ENCODE peak calls at places on chromosomes 3 and 15, in eight cellular contexts. B is naive thymus-derived CD8-positive, alpha-beta T cell; E is EL; N is coronary artery; M is H9; H is NCI-H1048; Q is cardiac fibroblast; A is NCI-H1105 treated with DMSO at 0.1 percent for 48 hours. Z is an unnamed sample.

GRCh38 chr15:86155551-86155950 is 75.9 kb downstream of the AGBL1 start:
- DNase-seq in Q (no peak), A (no peak), M (no peak), E (no peak), N (no peak), H (no peak), B (no peak), Z (no peak)

GRCh38 chr3:10456981-10457380 is 48.4 kb downstream of the ATP2B2 start:
- DNase-seq in E (no peak), A (no peak), B (no peak), M (no peak), N (no peak), Q (no peak), H (no peak), Z (no peak)

GRCh38 chr3:113685956-113686721 is 10.3 kb downstream of the USF3 start:
- DNase-seq in B (no peak), H (no peak), Q (peak), M (no peak), N (no peak), E (peak), A (no peak), Z (peak)

GRCh38 chr15:68614621-68615035 is 35.8 kb downstream of the CORO2B start:
- DNase-seq in A (no peak), M (peak), N (no peak), B (no peak), H (no peak), E (no peak), Q (peak), Z (no peak)

GRCh38 chr3:21390136-21390535 is 360.9 kb downstream of the ZNF385D start:
- DNase-seq in A (no peak), H (no peak), E (peak), N (no peak), M (no peak), B (no peak), Q (peak), Z (peak)

GRCh38 chr3:69095636-69096035 is 10.9 kb downstream of the ARL6IP5 start:
- DNase-seq in B (no peak), Q (no peak), E (no peak), M (no peak), H (no peak), A (no peak), N (no peak), Z (no peak)

GRCh38 chr15:66462630-66463029 is 34.9 kb downstream of the SNAPC5 start:
- DNase-seq in E (no peak), M (no peak), Q (no peak), N (no peak), H (no peak), B (no peak), A (no peak), Z (peak)

GRCh38 chr3:81214626-81215025 is 546.8 kb downstream of the GBE1 start:
- DNase-seq in B (no peak), H (no peak), A (no peak), E (peak), M (no peak), N (no peak), Q (no peak), Z (no peak)

GRCh38 chr3:144085964-144086363 is 114.3 kb downstream of the DIPK2A start:
- DNase-seq in B (no peak), E (peak), H (no peak), A (peak), M (no peak), Q (peak), N (no peak), Z (peak)

GRCh38 chr3:124229836-124230235 is 237.9 kb upstream of the ROPN1 start:
- DNase-seq in B (no peak), H (no peak), M (no peak), Q (no peak), A (no peak), N (no peak), E (no peak), Z (no peak)

GRCh38 chr3:4995500-4996053 is 16.3 kb downstream of the BHLHE40 start:
- DNase-seq in N (peak), M (no peak), A (no peak), E (peak), Q (peak), B (no peak), H (no peak), Z (peak)

GRCh38 chr15:53962646-53963561 is 15.3 kb upstream of the UNC13C start:
- DNase-seq in B (peak), A (peak), Q (peak), N (no peak), M (peak), H (no peak), E (no peak), Z (no peak)

GRCh38 chr15:55589297-55589696 is 1.2 kb upstream of the PYGO1 start:
- DNase-seq in M (no peak), H (no peak), N (no peak), Q (no peak), B (no peak), E (peak), A (no peak), Z (peak)

GRCh38 chr15:79872358-79873017 is 24.3 kb downstream of the MTHFS start:
- DNase-seq in E (peak), H (no peak), B (peak), N (no peak), M (peak), Q (peak), A (no peak), Z (peak)

GRCh38 chr15:67998599-67999122 is 55.5 kb upstream of the PIAS1 start:
- DNase-seq in B (no peak), Q (peak), M (no peak), A (peak), H (no peak), E (peak), N (no peak), Z (peak)